ENCODE peak calls at places on chromosomes 2 and 18, in four cellular contexts. One of them, this sample, is unnamed.

GRCh38 chr2:101630224-101630949 is 67.1 kb upstream of the MAP4K4 start:
- DNase-seq in GM23248: no peak
- DNase-seq in spleen: no peak
- DNase-seq in chondrocyte: no peak
- DNase-seq in this sample: no peak

GRCh38 chr18:35756506-35757117 is 175.1 kb downstream of the GALNT1 start:
- DNase-seq in spleen: no peak
- DNase-seq in chondrocyte: no peak
- DNase-seq in GM23248: peak
- DNase-seq in this sample: peak

GRCh38 chr18:78242307-78242643 is 737.3 kb upstream of the SALL3 start:
- DNase-seq in spleen: no peak
- DNase-seq in GM23248: peak
- DNase-seq in chondrocyte: no peak
- DNase-seq in this sample: no peak

GRCh38 chr2:171553858-171554257 is 31.6 kb downstream of the CYBRD1 start:
- DNase-seq in GM23248: no peak
- DNase-seq in chondrocyte: no peak
- DNase-seq in spleen: no peak
- DNase-seq in this sample: no peak

GRCh38 chr2:157150747-157151146 is 106.8 kb upstream of the GALNT5 start:
- DNase-seq in spleen: no peak
- DNase-seq in chondrocyte: no peak
- DNase-seq in GM23248: peak
- DNase-seq in this sample: peak

GRCh38 chr18:55163550-55163949 is 204.3 kb upstream of the CCDC68 start:
- DNase-seq in chondrocyte: no peak
- DNase-seq in GM23248: no peak
- DNase-seq in spleen: no peak
- DNase-seq in this sample: no peak

GRCh38 chr2:234980476-234981187 is 28.8 kb downstream of the SH3BP4 start:
- DNase-seq in GM23248: no peak
- DNase-seq in chondrocyte: no peak
- DNase-seq in spleen: no peak
- DNase-seq in this sample: no peak

GRCh38 chr2:55146266-55146665 is 85.8 kb downstream of the CLHC1 start:
- DNase-seq in GM23248: no peak
- DNase-seq in spleen: no peak
- DNase-seq in chondrocyte: no peak
- DNase-seq in this sample: no peak

GRCh38 chr18:68449292-68449691 is 265.6 kb downstream of the TMX3 start:
- DNase-seq in spleen: no peak
- DNase-seq in chondrocyte: no peak
- DNase-seq in GM23248: peak
- DNase-seq in this sample: peak

GRCh38 chr18:57881818-57882413 is 78.8 kb upstream of the ATP8B1 start:
- DNase-seq in chondrocyte: no peak
- DNase-seq in GM23248: peak
- DNase-seq in spleen: peak
- DNase-seq in this sample: peak

GRCh38 chr2:29528891-29529520 is 392.4 kb downstream of the ALK start:
- DNase-seq in spleen: no peak
- DNase-seq in GM23248: peak
- DNase-seq in chondrocyte: no peak
- DNase-seq in this sample: peak

GRCh38 chr18:79628416-79629248 is 51.0 kb upstream of the CTDP1 start:
- DNase-seq in GM23248: no peak
- DNase-seq in chondrocyte: no peak
- DNase-seq in spleen: peak
- DNase-seq in this sample: no peak

GRCh38 chr2:95342556-95343320 is 45.6 kb downstream of the KCNIP3 start:
- DNase-seq in chondrocyte: peak
- DNase-seq in GM23248: no peak
- DNase-seq in spleen: peak
- DNase-seq in this sample: no peak

GRCh38 chr2:188607501-188607900 is 315.8 kb downstream of the GULP1 start:
- DNase-seq in chondrocyte: no peak
- DNase-seq in GM23248: peak
- DNase-seq in spleen: no peak
- DNase-seq in this sample: no peak

GRCh38 chr2:198040820-198041219 is 236.4 kb downstream of the PLCL1 start:
- DNase-seq in GM23248: no peak
- DNase-seq in spleen: no peak
- DNase-seq in chondrocyte: no peak
- DNase-seq in this sample: no peak